ENCODE peak calls at places on chromosomes 5 and 9, in four cellular contexts. One of them, this sample, is unnamed.

GRCh38 chr5:137560414-137560813 is 61.3 kb upstream of the SPOCK1 start:
- DNase-seq in lung: no peak
- DNase-seq in tibial nerve: no peak
- DNase-seq in CD8-positive, alpha-beta T cell: no peak
- DNase-seq in this sample: no peak

GRCh38 chr5:127892467-127893207 is 189.4 kb downstream of the CCDC192 start:
- DNase-seq in lung: no peak
- DNase-seq in tibial nerve: no peak
- DNase-seq in CD8-positive, alpha-beta T cell: no peak
- DNase-seq in this sample: no peak

GRCh38 chr9:89621676-89622075 is 16.9 kb downstream of the GADD45G start:
- DNase-seq in lung: no peak
- DNase-seq in CD8-positive, alpha-beta T cell: no peak
- DNase-seq in tibial nerve: peak; percentile 23
- DNase-seq in this sample: peak; percentile 28

GRCh38 chr5:109659901-109660300 is 29.8 kb upstream of the MAN2A1 start:
- DNase-seq in CD8-positive, alpha-beta T cell: no peak
- DNase-seq in tibial nerve: no peak
- DNase-seq in lung: no peak
- DNase-seq in this sample: no peak

GRCh38 chr9:72280913-72281500 is 84.0 kb downstream of the ZFAND5 start:
- DNase-seq in lung: peak; percentile 71
- DNase-seq in tibial nerve: peak; percentile 61
- DNase-seq in CD8-positive, alpha-beta T cell: peak; percentile 68
- DNase-seq in this sample: peak; percentile 15

GRCh38 chr5:141825836-141826560 is 52.2 kb downstream of the PCDH1 start:
- DNase-seq in CD8-positive, alpha-beta T cell: no peak
- DNase-seq in tibial nerve: no peak
- DNase-seq in lung: no peak
- DNase-seq in this sample: peak; percentile 22

GRCh38 chr9:136694163-136694864 is 7.1 kb upstream of the AGPAT2 start:
- DNase-seq in tibial nerve: peak; percentile 37
- DNase-seq in CD8-positive, alpha-beta T cell: peak; percentile 29
- DNase-seq in lung: peak; percentile 76
- DNase-seq in this sample: no peak

GRCh38 chr9:130854086-130854485 is 19.0 kb downstream of the ABL1 start:
- DNase-seq in lung: no peak
- DNase-seq in CD8-positive, alpha-beta T cell: no peak
- DNase-seq in tibial nerve: no peak
- DNase-seq in this sample: no peak

GRCh38 chr5:177431317-177432142 is 5.1 kb downstream of the GRK6 start:
- DNase-seq in tibial nerve: no peak
- DNase-seq in lung: peak; percentile 53
- DNase-seq in CD8-positive, alpha-beta T cell: peak; percentile 66
- DNase-seq in this sample: peak; percentile 24

GRCh38 chr5:53425598-53426516 is 54.6 kb upstream of the FST start:
- DNase-seq in tibial nerve: peak; percentile 28
- DNase-seq in CD8-positive, alpha-beta T cell: no peak
- DNase-seq in lung: no peak
- DNase-seq in this sample: peak; percentile 7

GRCh38 chr5:102865171-102865509 is 110.0 kb downstream of the PAM start:
- DNase-seq in CD8-positive, alpha-beta T cell: no peak
- DNase-seq in tibial nerve: no peak
- DNase-seq in lung: no peak
- DNase-seq in this sample: no peak

GRCh38 chr5:102865510-102866314 is 110.6 kb downstream of the PAM start:
- DNase-seq in tibial nerve: peak; percentile 49
- DNase-seq in lung: peak; percentile 51
- DNase-seq in CD8-positive, alpha-beta T cell: peak; percentile 31
- DNase-seq in this sample: peak; percentile 19

GRCh38 chr5:102869230-102869629 is 114.1 kb downstream of the PAM start:
- DNase-seq in CD8-positive, alpha-beta T cell: no peak
- DNase-seq in tibial nerve: no peak
- DNase-seq in lung: no peak
- DNase-seq in this sample: no peak

GRCh38 chr5:102866315-102866693 is 111.2 kb downstream of the PAM start:
- DNase-seq in tibial nerve: no peak
- DNase-seq in CD8-positive, alpha-beta T cell: no peak
- DNase-seq in lung: no peak
- DNase-seq in this sample: no peak

DNA sequence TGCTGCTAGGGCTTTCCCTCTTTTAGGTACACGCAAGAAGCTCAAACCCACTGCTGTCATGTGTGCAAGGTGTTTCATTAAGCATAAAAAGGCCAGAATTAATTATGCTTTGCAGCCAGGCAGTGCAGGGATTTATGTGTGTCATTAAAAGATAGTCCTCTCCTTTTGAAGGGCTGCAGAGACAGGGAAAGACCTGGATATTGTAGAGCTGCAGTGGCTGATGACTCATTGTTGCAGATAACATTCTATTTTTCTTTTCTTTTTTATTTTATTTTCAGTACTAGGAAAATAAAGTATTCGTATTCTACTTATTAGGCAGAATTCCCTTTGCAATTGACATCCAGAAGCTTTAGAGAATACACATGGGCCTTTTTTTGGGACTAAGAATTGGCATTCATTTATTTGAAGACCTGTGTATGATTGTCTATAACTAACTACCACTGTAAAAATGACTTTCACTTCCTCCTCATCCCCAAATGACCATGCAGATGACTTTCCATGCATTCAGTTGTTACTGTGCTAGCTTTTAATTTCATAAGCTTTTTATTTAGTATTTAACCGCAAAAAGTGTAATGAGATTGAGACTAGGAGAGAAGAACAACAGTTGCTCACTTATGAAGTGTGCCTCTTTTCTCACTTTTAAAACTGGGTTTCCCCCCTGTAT is 113.0 kb downstream of the PAM start:
- DNase-seq in lung: no peak
- DNase-seq in CD8-positive, alpha-beta T cell: no peak
- DNase-seq in tibial nerve: no peak
- DNase-seq in this sample: no peak
- H3K27ac ChIP-seq in lung: peak overlapping the region; percentile 53
- H3K27ac ChIP-seq in CD8-positive, alpha-beta T cell: no peak overlapping the region
- H3K27ac ChIP-seq in tibial nerve: no peak overlapping the region
- H3K27ac ChIP-seq in this sample: no peak overlapping the region

DNA sequence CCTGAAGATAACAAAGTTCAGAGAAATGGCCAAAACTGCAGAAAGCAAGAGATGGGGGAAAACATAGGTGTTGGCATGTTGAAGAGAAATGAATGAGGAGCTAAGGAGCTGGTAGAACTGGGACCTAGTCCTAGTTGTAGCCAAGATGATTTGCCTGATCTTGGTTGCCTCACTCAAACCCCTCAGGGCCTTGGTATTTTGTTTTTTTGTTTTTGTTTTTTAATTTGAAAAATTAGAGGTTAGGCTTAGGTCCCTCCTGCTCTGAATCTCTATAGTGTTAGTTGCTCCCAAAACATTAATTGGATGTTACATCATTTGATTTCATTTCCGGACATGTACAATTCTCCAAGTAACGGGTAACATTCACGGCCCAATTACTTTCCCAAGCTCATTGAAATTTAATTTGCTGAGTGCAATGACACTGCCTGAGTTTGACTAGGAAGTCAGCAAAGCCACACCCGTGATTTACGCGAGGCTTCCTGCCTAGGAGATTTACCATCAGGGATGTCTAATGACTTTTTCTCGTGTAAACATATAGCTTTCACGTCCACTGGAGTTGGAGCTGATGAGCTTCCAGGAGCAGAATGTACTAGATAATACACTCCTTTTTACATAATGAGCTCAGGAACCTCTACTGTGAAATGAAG is 291.5 kb downstream of the TLE1 start:
- DNase-seq in CD8-positive, alpha-beta T cell: no peak
- DNase-seq in lung: no peak
- DNase-seq in tibial nerve: no peak
- DNase-seq in this sample: no peak
- H3K27ac ChIP-seq in CD8-positive, alpha-beta T cell: no peak overlapping the region
- H3K27ac ChIP-seq in lung: no peak overlapping the region
- H3K27ac ChIP-seq in tibial nerve: no peak overlapping the region
- H3K27ac ChIP-seq in this sample: no peak overlapping the region

GRCh38 chr9:84950879-84951811 is 281.6 kb downstream of the NTRK2 start:
- DNase-seq in CD8-positive, alpha-beta T cell: no peak
- DNase-seq in lung: no peak
- DNase-seq in tibial nerve: no peak
- DNase-seq in this sample: no peak

GRCh38 chr9:84949258-84949657 is 279.7 kb downstream of the NTRK2 start:
- DNase-seq in lung: no peak
- DNase-seq in tibial nerve: no peak
- DNase-seq in CD8-positive, alpha-beta T cell: no peak
- DNase-seq in this sample: no peak

GRCh38 chr9:84953252-84953773 is 283.8 kb downstream of the NTRK2 start:
- DNase-seq in tibial nerve: no peak
- DNase-seq in lung: no peak
- DNase-seq in CD8-positive, alpha-beta T cell: no peak
- DNase-seq in this sample: no peak

GRCh38 chr9:84947412-84947972 is 278.0 kb downstream of the NTRK2 start:
- DNase-seq in tibial nerve: no peak
- DNase-seq in lung: no peak
- DNase-seq in CD8-positive, alpha-beta T cell: no peak
- DNase-seq in this sample: no peak

DNA sequence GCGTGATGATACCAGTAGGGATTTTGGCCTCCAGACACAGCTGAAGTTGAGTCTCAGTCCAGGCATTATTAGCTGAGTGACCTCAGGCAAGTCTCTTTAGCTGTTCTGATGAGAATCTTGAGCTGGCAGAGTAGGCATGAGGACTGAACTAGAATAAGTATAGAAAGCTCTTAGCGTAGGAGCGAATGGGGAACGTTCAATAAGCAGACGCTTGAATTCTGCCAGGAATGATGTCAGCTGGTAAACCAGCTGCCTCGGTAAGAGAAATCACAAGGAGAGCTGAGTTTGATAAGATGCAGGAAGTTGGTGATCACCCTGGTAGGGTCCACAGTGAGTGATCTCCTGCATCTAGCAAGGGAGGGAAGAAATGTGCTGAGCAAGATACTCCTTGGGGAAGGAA is 280.4 kb downstream of the NTRK2 start:
- DNase-seq in CD8-positive, alpha-beta T cell: no peak
- DNase-seq in tibial nerve: no peak
- DNase-seq in lung: no peak
- DNase-seq in this sample: no peak
- H3K27ac ChIP-seq in CD8-positive, alpha-beta T cell: no peak overlapping the region
- H3K27ac ChIP-seq in tibial nerve: no peak overlapping the region
- H3K27ac ChIP-seq in lung: no peak overlapping the region
- H3K27ac ChIP-seq in this sample: no peak overlapping the region

GRCh38 chr5:175602171-175602570 is 55.7 kb upstream of the HRH2 start:
- DNase-seq in CD8-positive, alpha-beta T cell: no peak
- DNase-seq in tibial nerve: no peak
- DNase-seq in lung: no peak
- DNase-seq in this sample: no peak

GRCh38 chr5:175598774-175599173 is 59.1 kb upstream of the HRH2 start:
- DNase-seq in tibial nerve: no peak
- DNase-seq in CD8-positive, alpha-beta T cell: no peak
- DNase-seq in lung: no peak
- DNase-seq in this sample: no peak

GRCh38 chr5:175597718-175598117 is 60.2 kb upstream of the HRH2 start:
- DNase-seq in lung: no peak
- DNase-seq in tibial nerve: no peak
- DNase-seq in CD8-positive, alpha-beta T cell: no peak
- DNase-seq in this sample: no peak

GRCh38 chr5:175596818-175597217 is 61.1 kb upstream of the HRH2 start:
- DNase-seq in tibial nerve: no peak
- DNase-seq in lung: no peak
- DNase-seq in CD8-positive, alpha-beta T cell: no peak
- DNase-seq in this sample: no peak

DNA sequence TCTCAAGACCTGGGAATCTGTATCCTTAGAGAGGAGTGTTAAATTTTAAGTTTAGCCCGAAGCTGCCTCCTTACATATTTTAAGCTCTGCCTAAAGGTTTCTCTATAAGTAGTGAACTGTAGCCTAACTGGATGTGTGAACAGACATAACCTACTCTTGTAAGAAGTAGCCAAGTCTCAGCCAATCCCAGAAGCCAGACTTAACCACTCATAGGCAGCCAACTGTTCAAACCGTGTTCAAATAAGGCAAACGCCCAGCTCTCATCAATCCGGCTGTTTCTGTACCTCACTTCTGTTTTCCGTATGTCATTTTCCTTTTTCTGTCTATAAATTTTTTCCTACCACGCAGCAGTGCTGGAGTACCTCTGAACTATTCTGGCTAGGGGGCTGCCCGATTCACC is 58.7 kb upstream of the HRH2 start:
- DNase-seq in tibial nerve: no peak
- DNase-seq in CD8-positive, alpha-beta T cell: no peak
- DNase-seq in lung: no peak
- DNase-seq in this sample: no peak
- H3K27ac ChIP-seq in tibial nerve: no peak overlapping the region
- H3K27ac ChIP-seq in CD8-positive, alpha-beta T cell: no peak overlapping the region
- H3K27ac ChIP-seq in lung: peak overlapping the region; percentile 94
- H3K27ac ChIP-seq in this sample: no peak overlapping the region

This sample was measured in substantia nigra.